ENCODE peak calls at places on chromosomes 3 and 15, in six cellular contexts. G, L, Z, V, X and D are unnamed samples. For H3K4me1, the result is how much of the 10 kb centered on the place peaks cover.

GRCh38 chr3:41893977-41894376 is 67.9 kb downstream of the ULK4 start:
- DNase-seq in V (peak), Z (no peak), L (peak), G (no peak), X (no peak), D (peak)

GRCh38 chr3:156477306-156477705 is 77.6 kb downstream of the SSR3 start:
- DNase-seq in Z (no peak), X (no peak), G (no peak), L (peak), V (no peak), D (no peak)

GRCh38 chr3:125116311-125117069 is 60.7 kb upstream of the HEG1 start:
- DNase-seq in Z (no peak), G (no peak), V (peak), X (no peak), L (peak), D (no peak)

GRCh38 chr3:45067941-45068340 is 41.8 kb downstream of the CLEC3B start:
- DNase-seq in Z (no peak), L (no peak), G (no peak), V (no peak), X (no peak), D (no peak)

GRCh38 chr3:72338082-72338941 is 509.9 kb downstream of the SHQ1 start:
- DNase-seq in V (no peak), G (no peak), L (no peak), X (no peak), Z (no peak), D (no peak)

GRCh38 chr15:96162322-96162721 is 168.2 kb upstream of the NR2F2 start:
- DNase-seq in X (no peak), L (no peak), Z (no peak), G (no peak), V (peak), D (no peak)

GRCh38 chr3:43286886-43287301 is 554 bp downstream of the SNRK start:
- DNase-seq in G (no peak), L (no peak), X (peak), Z (no peak), V (no peak), D (peak)

GRCh38 chr15:80778621-80778963 is 578 bp upstream of the CEMIP start:
- DNase-seq in V (no peak), Z (no peak), G (no peak), L (no peak), X (no peak), D (no peak)

GRCh38 chr3:185657691-185658503 is 71.8 kb downstream of the SENP2 start:
- DNase-seq in Z (no peak), V (no peak), X (no peak), G (no peak), L (no peak), D (no peak)

GRCh38 chr15:40928975-40929729 is at the start of gene DLL4:
- DNase-seq in V (peak), X (no peak), L (peak), G (peak), Z (no peak), D (peak)

GRCh38 chr15:40928351-40928974 is 677 bp upstream of the DLL4 start:
- DNase-seq in X (no peak), L (no peak), G (no peak), V (no peak), Z (no peak), D (peak)

GRCh38 chr15:40925863-40926658 is 3.1 kb upstream of the DLL4 start:
- DNase-seq in Z (no peak), G (no peak), V (no peak), X (no peak), L (no peak), D (peak)

GRCh38 chr15:40926659-40927496 is 2.3 kb upstream of the DLL4 start:
- DNase-seq in Z (no peak), X (no peak), G (no peak), V (no peak), L (no peak), D (no peak)

GRCh38 chr15:40927497-40928346 is 1.4 kb upstream of the DLL4 start:
- DNase-seq in X (no peak), Z (no peak), L (no peak), V (no peak), G (no peak), D (peak)
- H3K4me1 ChIP-seq in X (half or more), Z (under half), L (under half), V (half or more), G (half or more), D (under half)

GRCh38 chr3:76652524-76652923 is 387.4 kb upstream of the ROBO2 start:
- DNase-seq in V (no peak), G (no peak), L (no peak), Z (no peak), X (no peak), D (no peak)

GRCh38 chr3:76656531-76657070 is 383.3 kb upstream of the ROBO2 start:
- DNase-seq in L (no peak), G (no peak), X (no peak), Z (no peak), V (no peak), D (no peak)

GRCh38 chr3:76646921-76647562 is 392.9 kb upstream of the ROBO2 start:
- DNase-seq in L (no peak), Z (no peak), X (no peak), G (no peak), V (no peak), D (no peak)

DNA sequence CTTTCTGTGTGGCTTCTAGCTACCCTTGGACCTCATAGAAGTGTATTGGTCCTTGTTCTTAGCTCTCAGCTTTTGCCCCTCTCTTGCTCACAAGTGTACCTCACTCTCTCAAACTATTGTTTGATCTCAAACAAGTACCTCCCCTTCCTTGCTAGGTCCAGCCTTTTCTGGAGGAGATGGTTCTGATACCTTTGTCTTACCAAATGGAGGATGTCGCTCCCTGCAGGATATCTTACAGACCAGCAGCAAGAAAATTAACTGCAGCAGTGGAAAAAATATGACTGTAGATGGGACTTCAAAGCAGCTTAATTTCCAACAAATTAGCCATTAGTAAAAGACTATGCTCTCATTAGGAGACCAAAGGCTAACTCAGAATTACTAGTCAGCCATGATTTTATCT is 388.1 kb upstream of the ROBO2 start:
- DNase-seq in L (no peak), Z (no peak), V (no peak), G (no peak), X (no peak), D (no peak)
- TF ChIP-seq CTCF in L (no peak), Z (no peak), V (no peak), G (no peak), X (no peak), D (no peak)

GRCh38 chr3:10245313-10245712 is 2.9 kb upstream of the TATDN2 start:
- DNase-seq in Z (no peak), L (no peak), G (no peak), X (no peak), V (no peak), D (no peak)
- H3K4me1 ChIP-seq in Z (under half), L (under half), G (under half), X (under half), V (under half), D (under half)

GRCh38 chr15:58454950-58455401 is 23.2 kb downstream of the LIPC start:
- DNase-seq in X (no peak), G (no peak), L (peak), V (no peak), Z (no peak), D (no peak)
- TF ChIP-seq CTCF in X (no peak), G (no peak), L (no peak), V (no peak), Z (no peak), D (no peak)

GRCh38 chr15:83694538-83694937 is 40.6 kb downstream of the ADAMTSL3 start:
- DNase-seq in Z (no peak), G (no peak), L (peak), X (no peak), V (no peak), D (no peak)
- H3K4me1 ChIP-seq in Z (under half), G (under half), L (under half), X (under half), V (under half), D (under half)

DNA sequence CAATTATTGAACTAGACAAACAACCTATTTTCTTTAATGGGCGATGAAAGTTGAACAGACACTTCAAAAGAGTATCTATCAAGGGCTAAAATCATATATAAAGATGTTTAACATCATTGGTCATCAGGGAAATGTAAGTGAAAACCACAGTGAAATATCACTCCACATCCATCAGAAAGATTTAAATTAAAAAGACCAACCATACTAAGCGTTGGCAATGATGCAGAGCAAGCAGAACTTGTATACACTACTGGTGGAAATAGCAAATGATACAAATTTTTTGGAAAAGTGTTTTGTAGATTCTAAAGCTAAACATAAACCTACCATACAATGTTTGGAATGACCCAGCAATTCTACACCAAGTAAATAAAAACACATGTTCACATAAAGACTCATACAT is 65.9 kb upstream of the THBS1 start:
- DNase-seq in G (no peak), L (no peak), Z (no peak), V (no peak), X (no peak), D (no peak)
- TF ChIP-seq CTCF in G (no peak), L (no peak), Z (no peak), V (no peak), X (no peak), D (no peak)

DNA sequence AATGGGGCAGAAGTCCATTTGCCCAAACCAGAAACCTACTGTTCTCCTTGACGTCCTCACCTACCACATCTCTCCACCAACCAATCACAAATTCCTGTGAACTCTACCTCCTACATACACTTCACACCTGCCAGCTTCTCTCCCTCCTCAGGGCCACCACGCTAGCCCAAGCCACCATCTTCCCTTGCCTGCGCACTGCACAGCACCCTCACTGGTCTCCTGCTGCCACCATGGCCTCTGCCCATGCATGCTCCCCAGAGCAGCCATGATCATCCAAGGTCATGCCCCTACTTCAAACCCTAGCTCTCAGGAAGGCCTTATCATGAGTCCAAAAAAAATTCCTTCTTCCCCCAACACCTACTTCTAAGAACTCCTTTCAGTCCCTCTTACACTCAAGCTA is 1.1 kb upstream of the EPHB3 start:
- DNase-seq in G (no peak), L (no peak), V (no peak), X (no peak), Z (no peak), D (peak)
- H3K4me1 ChIP-seq in G (under half), L (under half), V (half or more), X (half or more), Z (under half), D (under half)